ENCODE peak calls at places on chromosome 7, in four cellular contexts. One of them, this sample, is unnamed.

GRCh38 chr7:55382251-55382650 is 17.1 kb downstream of the LANCL2 start:
- DNase-seq in sigmoid colon: no peak
- DNase-seq in A549: no peak
- DNase-seq in transverse colon: no peak
- DNase-seq in this sample: no peak

GRCh38 chr7:113394856-113395255 is 276.5 kb upstream of the SMIM30 start:
- DNase-seq in sigmoid colon: no peak
- DNase-seq in A549: no peak
- DNase-seq in transverse colon: no peak
- DNase-seq in this sample: no peak

GRCh38 chr7:159019111-159019510 is 125.6 kb downstream of the VIPR2 start:
- DNase-seq in transverse colon: no peak
- DNase-seq in sigmoid colon: no peak
- DNase-seq in A549: no peak
- DNase-seq in this sample: no peak

GRCh38 chr7:75531359-75531821 is 39.3 kb downstream of the SPDYE5 start:
- DNase-seq in transverse colon: no peak
- DNase-seq in A549: no peak
- DNase-seq in sigmoid colon: no peak
- DNase-seq in this sample: no peak

GRCh38 chr7:73519867-73520672 is 2.0 kb downstream of the BAZ1B start:
- DNase-seq in sigmoid colon: no peak
- DNase-seq in A549: peak; percentile 23
- DNase-seq in transverse colon: peak; percentile 12
- DNase-seq in this sample: no peak

GRCh38 chr7:44743750-44744149 is 4.9 kb upstream of the ZMIZ2 start:
- DNase-seq in A549: no peak
- DNase-seq in sigmoid colon: no peak
- DNase-seq in transverse colon: no peak
- DNase-seq in this sample: no peak

GRCh38 chr7:11896663-11897062 is 64.7 kb upstream of the THSD7A start:
- DNase-seq in transverse colon: no peak
- DNase-seq in sigmoid colon: no peak
- DNase-seq in A549: no peak
- DNase-seq in this sample: no peak

GRCh38 chr7:149277871-149278270 is 15.9 kb downstream of the ZNF783 start:
- DNase-seq in transverse colon: no peak
- DNase-seq in sigmoid colon: no peak
- DNase-seq in A549: no peak
- DNase-seq in this sample: no peak

GRCh38 chr7:17434841-17435692 is 136.6 kb downstream of the AHR start:
- DNase-seq in transverse colon: no peak
- DNase-seq in A549: no peak
- DNase-seq in sigmoid colon: no peak
- DNase-seq in this sample: no peak

GRCh38 chr7:155289107-155289506 is 8.6 kb upstream of the INSIG1 start:
- DNase-seq in A549: no peak
- DNase-seq in transverse colon: no peak
- DNase-seq in sigmoid colon: no peak
- DNase-seq in this sample: no peak

GRCh38 chr7:101743241-101743994 is 74.0 kb upstream of the CUX1 start:
- DNase-seq in transverse colon: peak; percentile 72
- DNase-seq in A549: peak; percentile 65
- DNase-seq in sigmoid colon: peak; percentile 77
- DNase-seq in this sample: peak; percentile 41

GRCh38 chr7:29394321-29394720 is 169.3 kb upstream of the PRR15 start:
- DNase-seq in transverse colon: no peak
- DNase-seq in A549: no peak
- DNase-seq in sigmoid colon: no peak
- DNase-seq in this sample: no peak

GRCh38 chr7:42202601-42203000 is 34.4 kb downstream of the GLI3 start:
- DNase-seq in sigmoid colon: no peak
- DNase-seq in A549: no peak
- DNase-seq in transverse colon: no peak
- DNase-seq in this sample: no peak

GRCh38 chr7:42194218-42194617 is 42.8 kb downstream of the GLI3 start:
- DNase-seq in A549: no peak
- DNase-seq in sigmoid colon: no peak
- DNase-seq in transverse colon: no peak
- DNase-seq in this sample: no peak

GRCh38 chr7:42197391-42197790 is 39.6 kb downstream of the GLI3 start:
- DNase-seq in transverse colon: no peak
- DNase-seq in A549: no peak
- DNase-seq in sigmoid colon: no peak
- DNase-seq in this sample: no peak

GRCh38 chr7:42198974-42199668 is 37.9 kb downstream of the GLI3 start:
- DNase-seq in transverse colon: no peak
- DNase-seq in A549: no peak
- DNase-seq in sigmoid colon: no peak
- DNase-seq in this sample: no peak

GRCh38 chr7:42198296-42198695 is 38.7 kb downstream of the GLI3 start:
- DNase-seq in transverse colon: no peak
- DNase-seq in A549: no peak
- DNase-seq in sigmoid colon: no peak
- DNase-seq in this sample: no peak
- H3K27ac ChIP-seq in transverse colon: no peak overlapping the region
- H3K27ac ChIP-seq in A549: no peak overlapping the region
- H3K27ac ChIP-seq in sigmoid colon: peak overlapping the region; percentile 65
- H3K27ac ChIP-seq in this sample: no peak overlapping the region

GRCh38 chr7:66629659-66630058 is 978 bp downstream of the KCTD7 start:
- DNase-seq in transverse colon: no peak
- DNase-seq in sigmoid colon: no peak
- DNase-seq in A549: no peak
- DNase-seq in this sample: no peak

GRCh38 chr7:66629222-66629658 is 559 bp downstream of the KCTD7 start:
- DNase-seq in transverse colon: peak; percentile 26
- DNase-seq in A549: no peak
- DNase-seq in sigmoid colon: peak; percentile 76
- DNase-seq in this sample: peak; percentile 80

GRCh38 chr7:66627151-66627681 is 1.5 kb upstream of the KCTD7 start:
- DNase-seq in transverse colon: no peak
- DNase-seq in A549: no peak
- DNase-seq in sigmoid colon: peak; percentile 91
- DNase-seq in this sample: no peak

GRCh38 chr7:66627876-66628360 is 763 bp upstream of the KCTD7 start:
- DNase-seq in transverse colon: no peak
- DNase-seq in A549: no peak
- DNase-seq in sigmoid colon: no peak
- DNase-seq in this sample: no peak

DNA sequence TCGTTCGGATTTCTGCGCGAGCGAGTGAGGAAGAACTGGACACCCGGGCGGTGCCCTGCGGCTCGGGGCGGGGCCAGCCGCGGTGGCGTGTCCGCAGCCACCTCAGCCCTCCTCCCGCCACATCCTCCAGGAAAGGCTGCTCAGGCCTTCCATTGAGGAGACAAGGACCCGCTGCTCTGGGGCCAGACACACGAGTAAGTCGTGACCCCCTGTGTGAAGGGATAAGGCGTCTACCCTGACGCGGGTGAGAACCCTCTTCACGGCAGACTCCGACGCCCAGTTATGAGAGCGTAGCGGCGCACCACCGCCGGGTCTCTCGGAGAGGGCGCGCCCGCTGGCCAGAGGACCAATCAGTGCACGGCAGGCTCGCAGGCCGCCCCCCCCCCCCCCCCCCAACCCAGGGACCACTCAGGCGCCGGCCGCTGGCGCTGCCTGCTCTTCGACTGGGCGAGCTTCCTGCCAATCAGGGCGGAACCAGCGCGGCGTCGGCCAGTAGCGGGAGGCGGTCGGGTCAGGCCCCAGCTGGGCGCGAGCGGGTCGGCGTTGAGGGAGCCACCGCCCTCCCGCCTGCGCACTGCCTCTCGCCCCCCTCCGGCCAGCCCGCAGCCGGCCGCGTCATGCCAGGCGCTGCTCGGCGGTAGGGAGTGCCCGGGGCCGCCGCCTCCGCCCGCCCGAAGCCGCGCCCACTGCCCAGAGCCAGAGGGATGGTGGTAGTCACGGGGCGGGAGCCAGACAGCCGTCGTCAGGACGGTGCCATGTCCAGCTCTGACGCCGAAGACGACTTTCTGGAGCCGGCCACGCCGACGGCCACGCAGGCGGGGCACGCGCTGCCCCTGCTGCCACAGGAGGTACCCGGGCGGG is at the start of gene KCTD7:
- DNase-seq in A549: peak; percentile 96
- DNase-seq in sigmoid colon: peak; percentile 99
- DNase-seq in transverse colon: peak; percentile 98
- DNase-seq in this sample: peak; percentile 98
- H3K27ac ChIP-seq in A549: peak within 1 kb of the TSS; percentile 100
- H3K27ac ChIP-seq in sigmoid colon: peak within 1 kb of the TSS; percentile 97
- H3K27ac ChIP-seq in transverse colon: peak within 1 kb of the TSS; percentile 98
- H3K27ac ChIP-seq in this sample: peak within 1 kb of the TSS; percentile 97

GRCh38 chr7:1710936-1711335 is 40.9 kb downstream of the ELFN1 start:
- DNase-seq in sigmoid colon: peak; percentile 41
- DNase-seq in A549: no peak
- DNase-seq in transverse colon: no peak
- DNase-seq in this sample: no peak

GRCh38 chr7:1713502-1714484 is 43.7 kb downstream of the ELFN1 start:
- DNase-seq in sigmoid colon: no peak
- DNase-seq in transverse colon: no peak
- DNase-seq in A549: no peak
- DNase-seq in this sample: no peak

GRCh38 chr7:1715331-1715625 is 45.2 kb downstream of the ELFN1 start:
- DNase-seq in transverse colon: no peak
- DNase-seq in sigmoid colon: no peak
- DNase-seq in A549: no peak
- DNase-seq in this sample: no peak

GRCh38 chr7:1714583-1715330 is 44.7 kb downstream of the ELFN1 start:
- DNase-seq in A549: no peak
- DNase-seq in transverse colon: no peak
- DNase-seq in sigmoid colon: no peak
- DNase-seq in this sample: no peak

GRCh38 chr7:1712907-1713501 is 42.9 kb downstream of the ELFN1 start:
- DNase-seq in transverse colon: no peak
- DNase-seq in sigmoid colon: no peak
- DNase-seq in A549: no peak
- DNase-seq in this sample: no peak
- H3K27ac ChIP-seq in transverse colon: no peak overlapping the region
- H3K27ac ChIP-seq in sigmoid colon: no peak overlapping the region
- H3K27ac ChIP-seq in A549: no peak overlapping the region
- H3K27ac ChIP-seq in this sample: no peak overlapping the region

DNA sequence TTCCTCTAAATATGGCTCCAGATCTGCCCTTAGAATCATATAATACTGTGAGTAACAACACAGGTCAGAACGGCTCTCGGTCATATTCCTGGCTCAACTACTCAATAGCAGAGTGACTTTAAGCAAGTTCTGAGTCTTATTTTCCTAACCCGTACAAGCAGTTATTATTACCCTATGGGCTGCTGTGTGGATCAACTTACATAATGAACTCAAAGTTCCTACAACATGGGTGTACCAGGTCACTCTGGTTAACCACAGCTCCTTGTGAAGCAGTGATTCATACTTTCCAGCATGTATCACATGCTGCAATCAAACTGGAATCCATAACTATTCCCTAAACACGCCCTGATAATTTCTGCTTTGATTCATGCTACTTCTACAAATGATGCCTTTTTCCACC is 107.3 kb downstream of the LRRN3 start:
- DNase-seq in sigmoid colon: no peak
- DNase-seq in A549: peak; percentile 45
- DNase-seq in transverse colon: no peak
- DNase-seq in this sample: no peak
- H3K27ac ChIP-seq in sigmoid colon: no peak overlapping the region
- H3K27ac ChIP-seq in A549: no peak overlapping the region
- H3K27ac ChIP-seq in transverse colon: no peak overlapping the region
- H3K27ac ChIP-seq in this sample: no peak overlapping the region

GRCh38 chr7:50687575-50688261 is 95.0 kb downstream of the GRB10 start:
- DNase-seq in sigmoid colon: no peak
- DNase-seq in A549: no peak
- DNase-seq in transverse colon: no peak
- DNase-seq in this sample: no peak

GRCh38 chr7:50684011-50684701 is 98.5 kb downstream of the GRB10 start:
- DNase-seq in A549: no peak
- DNase-seq in transverse colon: no peak
- DNase-seq in sigmoid colon: no peak
- DNase-seq in this sample: no peak

GRCh38 chr7:50687096-50687495 is 95.6 kb downstream of the GRB10 start:
- DNase-seq in A549: no peak
- DNase-seq in sigmoid colon: no peak
- DNase-seq in transverse colon: no peak
- DNase-seq in this sample: no peak

GRCh38 chr7:50684702-50685074 is 98.0 kb downstream of the GRB10 start:
- DNase-seq in transverse colon: no peak
- DNase-seq in sigmoid colon: no peak
- DNase-seq in A549: no peak
- DNase-seq in this sample: no peak

DNA sequence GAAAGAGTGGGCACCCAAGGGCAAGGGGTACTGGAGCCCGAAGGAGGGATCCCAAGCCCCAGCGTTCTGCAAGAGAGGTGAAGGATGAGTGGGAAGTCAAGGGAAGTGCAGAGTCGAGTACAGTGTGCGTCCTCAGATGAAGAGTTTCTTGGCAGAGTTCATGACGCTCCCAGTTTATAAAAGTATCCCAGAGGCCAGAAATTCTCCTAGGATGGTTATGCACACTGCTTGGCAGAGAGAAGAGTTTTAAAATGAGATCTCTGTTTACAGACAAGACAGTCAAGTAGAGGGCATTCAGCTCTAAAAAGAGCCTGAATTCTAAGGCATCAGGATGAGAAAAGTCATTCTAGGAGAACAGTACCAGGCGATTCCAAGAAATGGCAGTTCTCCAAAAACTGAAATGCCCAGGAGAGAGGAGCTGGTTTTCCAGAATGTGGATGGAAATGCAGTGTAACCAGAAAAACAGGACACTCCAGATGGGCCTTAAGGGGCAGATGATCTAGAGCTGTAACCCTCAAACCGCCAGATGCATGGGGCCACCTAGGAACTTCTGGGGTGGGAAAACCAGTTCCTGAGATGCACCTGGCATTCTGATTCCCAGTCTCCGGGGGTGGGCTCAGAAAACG is 97.1 kb downstream of the GRB10 start:
- DNase-seq in A549: no peak
- DNase-seq in transverse colon: no peak
- DNase-seq in sigmoid colon: no peak
- DNase-seq in this sample: no peak
- H3K27ac ChIP-seq in A549: no peak overlapping the region
- H3K27ac ChIP-seq in transverse colon: peak overlapping the region; percentile 81
- H3K27ac ChIP-seq in sigmoid colon: peak overlapping the region; percentile 91
- H3K27ac ChIP-seq in this sample: no peak overlapping the region

GRCh38 chr7:24911213-24911603 is 68.8 kb downstream of the OSBPL3 start:
- DNase-seq in A549: no peak
- DNase-seq in transverse colon: no peak
- DNase-seq in sigmoid colon: no peak
- DNase-seq in this sample: no peak
- H3K27ac ChIP-seq in A549: no peak overlapping the region
- H3K27ac ChIP-seq in transverse colon: no peak overlapping the region
- H3K27ac ChIP-seq in sigmoid colon: no peak overlapping the region
- H3K27ac ChIP-seq in this sample: no peak overlapping the region

DNA sequence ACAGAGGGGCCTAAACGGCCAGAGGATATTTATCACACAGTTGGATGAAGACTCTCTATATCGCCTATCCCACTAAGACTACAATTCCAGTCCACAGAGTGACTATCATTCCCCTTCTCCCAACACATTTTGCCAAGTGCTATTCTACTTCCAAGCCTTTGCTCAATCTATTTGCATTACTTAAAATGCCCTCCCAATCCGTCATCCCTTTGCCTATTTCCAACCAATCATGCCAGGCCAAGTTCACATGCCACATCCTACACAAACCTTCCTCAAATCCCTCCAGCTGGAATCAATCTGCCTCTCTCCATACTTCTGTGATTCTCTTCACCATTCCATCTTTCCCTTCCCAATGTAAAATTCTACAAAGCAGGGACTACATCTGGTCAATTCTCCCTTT is 38.2 kb downstream of the SMURF1 start:
- DNase-seq in A549: no peak
- DNase-seq in sigmoid colon: no peak
- DNase-seq in transverse colon: no peak
- DNase-seq in this sample: no peak
- H3K27ac ChIP-seq in A549: peak overlapping the region; percentile 74
- H3K27ac ChIP-seq in sigmoid colon: no peak overlapping the region
- H3K27ac ChIP-seq in transverse colon: peak overlapping the region; percentile 27
- H3K27ac ChIP-seq in this sample: peak overlapping the region; percentile 6

This sample was measured in caudate nucleus.